ENCODE peak calls at places on chromosomes 6 and 20, in eight cellular contexts. R, T, F, O, B, M, Q and P are unnamed samples.
A peak's percentile ranks its signal among the peaks of the same experiment; 100 is the strongest.

GRCh38 chr20:513429-513828 is 30.2 kb downstream of the CSNK2A1 start:
- DNase-seq in M (no peak), B (no peak), R (no peak), O (no peak), T (no peak), F (no peak), Q (no peak), P (no peak)

GRCh38 chr20:63738687-63739128 is 868 bp upstream of the SLC2A4RG start:
- DNase-seq in Q (no peak), B (peak; percentile 80), M (no peak), R (no peak), O (peak; percentile 54), T (peak; percentile 87), F (peak; percentile 78), P (peak; percentile 82)

GRCh38 chr6:72863106-72863505 is 241.2 kb downstream of the KCNQ5 start:
- DNase-seq in F (no peak), M (no peak), T (no peak), O (no peak), Q (no peak), B (no peak), R (no peak), P (no peak)

GRCh38 chr20:57503035-57503658 is 21.8 kb downstream of the CTCFL start:
- DNase-seq in R (no peak), O (no peak), M (no peak), Q (no peak), B (no peak), T (no peak), F (no peak), P (no peak)

GRCh38 chr6:25960689-25961088 is 1.9 kb upstream of the TRIM38 start:
- DNase-seq in F (no peak), O (no peak), Q (no peak), T (no peak), B (no peak), R (no peak), M (no peak), P (no peak)

GRCh38 chr6:30709101-30709868 is 7.8 kb downstream of the MDC1 start:
- DNase-seq in F (no peak), R (no peak), B (no peak), M (no peak), O (no peak), Q (no peak), T (no peak), P (no peak)

GRCh38 chr6:110534731-110535164 is 58.3 kb upstream of the SLC22A16 start:
- DNase-seq in F (no peak), Q (no peak), B (no peak), O (peak; percentile 65), M (no peak), R (no peak), T (no peak), P (no peak)

GRCh38 chr6:144286503-144287393 is 1.6 kb downstream of the UTRN start:
- DNase-seq in B (peak; percentile 72), F (peak; percentile 27), Q (no peak), T (peak; percentile 89), R (peak; percentile 94), O (peak; percentile 85), M (no peak), P (peak; percentile 70)

GRCh38 chr20:57658447-57659130 is 38.4 kb upstream of the ZBP1 start:
- DNase-seq in M (no peak), O (peak; percentile 7), B (peak; percentile 6), R (no peak), T (peak; percentile 71), F (peak; percentile 23), Q (no peak), P (peak; percentile 44)

GRCh38 chr20:37642246-37642645 is 51.6 kb upstream of the CTNNBL1 start:
- DNase-seq in Q (no peak), O (no peak), R (no peak), F (no peak), T (no peak), B (no peak), M (no peak), P (no peak)

GRCh38 chr6:2816158-2816557 is 25.5 kb downstream of the SERPINB1 start:
- DNase-seq in Q (no peak), R (no peak), O (no peak), B (no peak), T (no peak), M (no peak), F (no peak), P (no peak)

GRCh38 chr6:16514249-16514648 is 247.0 kb downstream of the ATXN1 start:
- DNase-seq in B (no peak), Q (no peak), R (peak; percentile 60), T (no peak), O (no peak), F (peak; percentile 33), M (no peak), P (no peak)

GRCh38 chr20:24917056-24917455 is 32.0 kb upstream of the CST7 start:
- DNase-seq in T (peak; percentile 55), R (no peak), B (no peak), F (no peak), M (no peak), Q (no peak), O (no peak), P (no peak)

GRCh38 chr6:38349795-38350194 is 289.9 kb downstream of the BTBD9 start:
- DNase-seq in R (no peak), T (no peak), B (no peak), F (no peak), M (no peak), Q (no peak), O (no peak), P (no peak)

GRCh38 chr20:57911512-57912226 is 201.9 kb upstream of the PMEPA1 start:
- DNase-seq in B (no peak), M (no peak), Q (no peak), R (no peak), O (no peak), T (no peak), F (no peak), P (peak; percentile 2)

GRCh38 chr6:130836071-130836670 is 9.0 kb downstream of the SMLR1 start:
- DNase-seq in O (no peak), F (no peak), B (no peak), Q (no peak), M (no peak), R (no peak), T (no peak), P (no peak)

GRCh38 chr20:3896302-3896701 is 7.1 kb downstream of the PANK2 start:
- DNase-seq in F (no peak), R (peak; percentile 60), O (no peak), M (no peak), B (no peak), T (no peak), Q (no peak), P (no peak)

GRCh38 chr6:130810307-130811030 is 16.7 kb upstream of the SMLR1 start:
- DNase-seq in T (no peak), O (no peak), Q (no peak), F (peak; percentile 6), M (no peak), R (no peak), B (no peak), P (no peak)

GRCh38 chr6:28568515-28569108 is 42.9 kb downstream of the GPX5 start:
- DNase-seq in B (no peak), R (no peak), T (no peak), M (no peak), F (no peak), Q (no peak), O (no peak), P (no peak)

GRCh38 chr6:87154641-87155271 is 609 bp upstream of the ZNF292 start:
- DNase-seq in Q (no peak), T (no peak), B (no peak), M (peak; percentile 89), F (peak; percentile 59), R (no peak), O (no peak), P (no peak)

GRCh38 chr20:3667434-3668037 is 4.3 kb upstream of the GFRA4 start:
- DNase-seq in O (no peak), B (no peak), T (no peak), F (no peak), M (no peak), R (no peak), Q (no peak), P (no peak)

GRCh38 chr6:23414204-23414501 is 711.9 kb upstream of the NRSN1 start:
- DNase-seq in M (peak; percentile 7), F (peak; percentile 26), R (peak; percentile 91), O (peak; percentile 5), T (no peak), B (no peak), Q (no peak), P (no peak)

GRCh38 chr20:25324412-25324811 is 66.2 kb downstream of the ABHD12 start:
- DNase-seq in F (no peak), R (no peak), M (no peak), O (no peak), B (peak; percentile 47), Q (no peak), T (no peak), P (no peak)

DNA sequence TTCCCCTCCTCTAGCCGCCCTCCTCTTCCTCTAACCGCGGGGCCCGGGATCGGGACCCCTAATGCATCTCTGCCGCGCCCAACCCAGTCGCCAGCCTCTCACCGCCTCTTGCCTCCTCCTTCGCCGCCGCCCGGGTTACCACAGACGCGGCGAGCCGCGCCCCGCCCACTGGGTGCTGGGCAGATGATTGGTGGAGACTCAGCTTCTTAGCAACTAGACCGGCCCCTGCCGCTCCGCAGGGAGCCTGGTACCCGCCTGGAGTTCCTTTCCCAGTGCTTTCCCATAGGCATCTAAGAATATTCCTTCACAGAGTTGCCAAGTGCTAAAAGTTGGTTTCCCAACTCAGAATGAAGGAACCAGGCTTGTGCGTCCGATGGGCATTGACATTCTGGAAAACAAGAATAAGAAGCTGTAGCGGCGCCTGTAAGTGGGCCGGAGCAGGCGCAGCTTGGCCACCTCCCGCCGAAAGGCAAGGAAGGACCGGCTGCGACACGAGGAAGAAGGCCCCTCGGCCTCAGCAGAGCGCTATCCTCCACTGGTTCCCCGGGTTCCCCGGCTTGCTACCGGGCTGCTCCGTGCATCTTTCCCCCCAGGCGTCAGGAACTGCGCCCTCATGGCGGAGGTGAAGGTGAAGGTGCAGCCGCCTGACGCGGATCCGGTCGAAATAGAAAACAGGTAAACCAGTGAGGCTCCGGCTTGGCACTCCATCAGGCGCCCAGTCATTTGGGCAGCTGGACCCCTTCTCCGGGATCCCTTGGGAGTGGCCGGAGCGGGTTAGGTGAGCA is at the start of the genes DZANK1 and POLR3F:
- DNase-seq in B (peak; percentile 96), T (peak; percentile 95), R (peak; percentile 96), F (peak; percentile 95), M (peak; percentile 75), O (peak; percentile 92), Q (peak; percentile 91), P (peak; percentile 93)
- TF ChIP-seq POLR2AphosphoS5 in B (peak; percentile 73), T (no peak), R (peak; percentile 46), F (peak; percentile 70), M (peak; percentile 77), O (peak; percentile 90), Q (peak; percentile 59), P (peak; percentile 96)

GRCh38 chr20:32539817-32540675 is 45.1 kb downstream of the NOL4L start:
- DNase-seq in O (no peak), R (no peak), T (no peak), Q (no peak), M (no peak), F (peak; percentile 49), B (peak; percentile 51), P (no peak)
- TF ChIP-seq POLR2AphosphoS5 in O (no peak), R (no peak), T (no peak), Q (no peak), M (no peak), F (no peak), B (no peak), P (no peak)

GRCh38 chr20:62367483-62368302 is 581 bp upstream of the LAMA5 start:
- DNase-seq in T (no peak), O (no peak), Q (no peak), M (no peak), B (peak; percentile 60), F (peak; percentile 68), R (no peak), P (no peak)
- TF ChIP-seq POLR2AphosphoS5 in T (no peak), O (no peak), Q (no peak), M (no peak), B (peak; percentile 6), F (no peak), R (no peak), P (no peak)

GRCh38 chr6:10630178-10630577 is 64.2 kb downstream of the C6orf52 start:
- DNase-seq in B (no peak), O (no peak), R (no peak), Q (no peak), F (no peak), T (no peak), M (no peak), P (no peak)
- TF ChIP-seq POLR2AphosphoS5 in B (no peak), O (no peak), R (no peak), Q (no peak), F (no peak), T (no peak), M (no peak), P (no peak)